ENCODE peak calls at places on chromosomes 1 and 21, in four cellular contexts. One of them, this sample, is unnamed.

GRCh38 chr1:180385144-180385543 is 117.2 kb downstream of the ACBD6 start:
- DNase-seq in HepG2: no peak
- DNase-seq in K562: no peak
- DNase-seq in WTC11: no peak
- DNase-seq in this sample: no peak

GRCh38 chr1:201504179-201504631 is 2.7 kb downstream of the CSRP1 start:
- DNase-seq in HepG2: no peak
- DNase-seq in K562: no peak
- DNase-seq in WTC11: no peak
- DNase-seq in this sample: no peak

GRCh38 chr1:40267767-40268187 is 9.7 kb downstream of the ZMPSTE24 start:
- DNase-seq in HepG2: no peak
- DNase-seq in K562: no peak
- DNase-seq in WTC11: no peak
- DNase-seq in this sample: no peak

GRCh38 chr21:36021251-36021837 is 39.0 kb downstream of the SETD4 start:
- DNase-seq in HepG2: no peak
- DNase-seq in K562: no peak
- DNase-seq in WTC11: no peak
- DNase-seq in this sample: no peak

GRCh38 chr1:246724001-246724724 is at the start of gene SCCPDH:
- DNase-seq in HepG2: peak
- DNase-seq in K562: peak
- DNase-seq in WTC11: peak
- DNase-seq in this sample: peak

GRCh38 chr1:44002165-44002564 is 10.8 kb downstream of the CCDC24 start:
- DNase-seq in HepG2: no peak
- DNase-seq in K562: no peak
- DNase-seq in WTC11: no peak
- DNase-seq in this sample: no peak

GRCh38 chr1:58841455-58841854 is 57.6 kb upstream of the JUN start:
- DNase-seq in HepG2: no peak
- DNase-seq in K562: peak
- DNase-seq in WTC11: peak
- DNase-seq in this sample: peak

GRCh38 chr1:66725885-66726665 is 26.2 kb upstream of the DYNLT5 start:
- DNase-seq in HepG2: peak
- DNase-seq in K562: peak
- DNase-seq in WTC11: peak
- DNase-seq in this sample: peak

GRCh38 chr21:44440241-44441040 is 14.9 kb upstream of the LRRC3 start:
- DNase-seq in HepG2: no peak
- DNase-seq in K562: no peak
- DNase-seq in WTC11: no peak
- DNase-seq in this sample: no peak

GRCh38 chr1:181100015-181100905 is 11.8 kb downstream of the IER5 start:
- DNase-seq in HepG2: peak
- DNase-seq in K562: no peak
- DNase-seq in WTC11: no peak
- DNase-seq in this sample: no peak

GRCh38 chr1:99281109-99281508 is 16.8 kb downstream of the PLPPR4 start:
- DNase-seq in HepG2: no peak
- DNase-seq in K562: no peak
- DNase-seq in WTC11: no peak
- DNase-seq in this sample: no peak

GRCh38 chr1:111988743-111989453 is 570 bp downstream of the KCND3 start:
- DNase-seq in HepG2: no peak
- DNase-seq in K562: no peak
- DNase-seq in WTC11: peak
- DNase-seq in this sample: no peak

GRCh38 chr1:218456449-218456848 is 111.3 kb downstream of the TGFB2 start:
- DNase-seq in HepG2: no peak
- DNase-seq in K562: no peak
- DNase-seq in WTC11: no peak
- DNase-seq in this sample: no peak

GRCh38 chr1:187991944-187992343 is 1163.2 kb downstream of the PLA2G4A start:
- DNase-seq in HepG2: no peak
- DNase-seq in K562: no peak
- DNase-seq in WTC11: no peak
- DNase-seq in this sample: no peak

GRCh38 chr1:3026581-3027511 is 5.6 kb downstream of the ACTRT2 start:
- DNase-seq in HepG2: no peak
- DNase-seq in K562: no peak
- DNase-seq in WTC11: no peak
- DNase-seq in this sample: no peak

GRCh38 chr1:40736085-40736531 is 44.6 kb downstream of the NFYC start:
- DNase-seq in HepG2: no peak
- DNase-seq in K562: no peak
- DNase-seq in WTC11: no peak
- DNase-seq in this sample: no peak

GRCh38 chr1:59499273-59499955 is 202.5 kb downstream of the FGGY start:
- DNase-seq in HepG2: no peak
- DNase-seq in K562: no peak
- DNase-seq in WTC11: no peak
- DNase-seq in this sample: no peak

GRCh38 chr1:109109906-109110305 is 4.0 kb upstream of the ELAPOR1 start:
- DNase-seq in HepG2: no peak
- DNase-seq in K562: no peak
- DNase-seq in WTC11: no peak
- DNase-seq in this sample: no peak

GRCh38 chr1:230270185-230270939 is 155.8 kb downstream of the PGBD5 start:
- DNase-seq in HepG2: no peak
- DNase-seq in K562: no peak
- DNase-seq in WTC11: no peak
- DNase-seq in this sample: no peak

GRCh38 chr1:228016181-228016510 is 9.3 kb downstream of the WNT3A start:
- DNase-seq in HepG2: no peak
- DNase-seq in K562: no peak
- DNase-seq in WTC11: no peak
- DNase-seq in this sample: no peak

GRCh38 chr21:22343303-22343702 is 1345.1 kb downstream of the NCAM2 start:
- DNase-seq in HepG2: no peak
- DNase-seq in K562: no peak
- DNase-seq in WTC11: no peak
- DNase-seq in this sample: no peak

GRCh38 chr1:27348861-27349783 is 7.3 kb downstream of the SYTL1 start:
- DNase-seq in HepG2: no peak
- DNase-seq in K562: peak
- DNase-seq in WTC11: peak
- DNase-seq in this sample: peak

GRCh38 chr1:52368383-52369172 is 2.6 kb upstream of the CC2D1B start:
- DNase-seq in HepG2: peak
- DNase-seq in K562: no peak
- DNase-seq in WTC11: peak
- DNase-seq in this sample: peak

GRCh38 chr1:163870666-163871065 is 548.9 kb downstream of the NUF2 start:
- DNase-seq in HepG2: no peak
- DNase-seq in K562: no peak
- DNase-seq in WTC11: no peak
- DNase-seq in this sample: no peak

GRCh38 chr1:204709021-204709420 is 23.5 kb upstream of the LRRN2 start:
- DNase-seq in HepG2: no peak
- DNase-seq in K562: no peak
- DNase-seq in WTC11: no peak
- DNase-seq in this sample: no peak

GRCh38 chr1:187244623-187245022 is 415.9 kb downstream of the PLA2G4A start:
- DNase-seq in HepG2: no peak
- DNase-seq in K562: no peak
- DNase-seq in WTC11: no peak
- DNase-seq in this sample: no peak

GRCh38 chr1:181397841-181398240 is 85.5 kb upstream of the CACNA1E start:
- DNase-seq in HepG2: no peak
- DNase-seq in K562: no peak
- DNase-seq in WTC11: no peak
- DNase-seq in this sample: no peak

GRCh38 chr1:75396745-75397144 is 214.2 kb downstream of the SLC44A5 start:
- DNase-seq in HepG2: no peak
- DNase-seq in K562: no peak
- DNase-seq in WTC11: no peak
- DNase-seq in this sample: no peak

GRCh38 chr1:53344921-53345838 is 17.3 kb upstream of the LRP8 start:
- DNase-seq in HepG2: no peak
- DNase-seq in K562: no peak
- DNase-seq in WTC11: no peak
- DNase-seq in this sample: no peak

GRCh38 chr1:222095606-222096475 is 354.0 kb upstream of the DUSP10 start:
- DNase-seq in HepG2: peak
- DNase-seq in K562: peak
- DNase-seq in WTC11: peak
- DNase-seq in this sample: peak

GRCh38 chr1:52186449-52186848 is 44.6 kb downstream of the ZFYVE9 start:
- DNase-seq in HepG2: no peak
- DNase-seq in K562: no peak
- DNase-seq in WTC11: no peak
- DNase-seq in this sample: no peak

GRCh38 chr1:20727746-20728316 is 4.7 kb downstream of the SH2D5 start:
- DNase-seq in HepG2: no peak
- DNase-seq in K562: no peak
- DNase-seq in WTC11: peak
- DNase-seq in this sample: no peak

DNA sequence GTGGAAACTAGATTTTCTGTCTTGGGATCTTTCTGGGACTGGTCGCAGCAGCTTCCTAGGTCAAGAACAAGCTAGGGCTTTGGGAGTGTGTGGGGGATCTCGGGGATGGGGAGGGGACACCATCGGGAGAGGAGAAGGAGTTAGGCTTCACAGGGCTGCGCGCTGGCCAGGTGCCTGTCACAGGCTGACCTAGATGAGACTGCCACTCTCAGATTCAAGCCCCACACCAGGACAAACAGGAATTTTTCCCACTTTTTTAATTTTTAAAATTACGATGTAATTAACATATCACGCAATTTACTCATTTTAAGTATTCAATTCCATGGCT is 180.6 kb downstream of the CAMTA1 start:
- DNase-seq in HepG2: no peak
- DNase-seq in K562: no peak
- DNase-seq in WTC11: no peak
- DNase-seq in this sample: no peak
- TF ChIP-seq ELF4 in HepG2: no peak
- TF ChIP-seq ELF4 in K562: no peak
- TF ChIP-seq ELF4 in WTC11: no peak
- TF ChIP-seq ELF4 in this sample: no peak

GRCh38 chr1:165512817-165513216 is 31.0 kb upstream of the LRRC52 start:
- DNase-seq in HepG2: no peak
- DNase-seq in K562: no peak
- DNase-seq in WTC11: peak
- DNase-seq in this sample: no peak
- TF ChIP-seq ELF4 in HepG2: no peak
- TF ChIP-seq ELF4 in K562: no peak
- TF ChIP-seq ELF4 in WTC11: no peak
- TF ChIP-seq ELF4 in this sample: no peak

GRCh38 chr1:993379-993995 is 6.4 kb downstream of the HES4 start:
- DNase-seq in HepG2: no peak
- DNase-seq in K562: no peak
- DNase-seq in WTC11: no peak
- DNase-seq in this sample: no peak
- TF ChIP-seq ELF4 in HepG2: no peak
- TF ChIP-seq ELF4 in K562: no peak
- TF ChIP-seq ELF4 in WTC11: no peak
- TF ChIP-seq ELF4 in this sample: no peak

GRCh38 chr1:155856975-155857930 is at the start of gene GON4L:
- DNase-seq in HepG2: peak
- DNase-seq in K562: peak
- DNase-seq in WTC11: peak
- DNase-seq in this sample: peak

GRCh38 chr1:155860939-155861496 is 1.7 kb downstream of the SYT11 start:
- DNase-seq in HepG2: no peak
- DNase-seq in K562: no peak
- DNase-seq in WTC11: no peak
- DNase-seq in this sample: no peak

GRCh38 chr1:155858805-155859233 is 548 bp upstream of the SYT11 start:
- DNase-seq in HepG2: no peak
- DNase-seq in K562: no peak
- DNase-seq in WTC11: no peak
- DNase-seq in this sample: no peak

GRCh38 chr1:155859234-155859829 is at the start of gene SYT11:
- DNase-seq in HepG2: peak
- DNase-seq in K562: peak
- DNase-seq in WTC11: peak
- DNase-seq in this sample: peak

DNA sequence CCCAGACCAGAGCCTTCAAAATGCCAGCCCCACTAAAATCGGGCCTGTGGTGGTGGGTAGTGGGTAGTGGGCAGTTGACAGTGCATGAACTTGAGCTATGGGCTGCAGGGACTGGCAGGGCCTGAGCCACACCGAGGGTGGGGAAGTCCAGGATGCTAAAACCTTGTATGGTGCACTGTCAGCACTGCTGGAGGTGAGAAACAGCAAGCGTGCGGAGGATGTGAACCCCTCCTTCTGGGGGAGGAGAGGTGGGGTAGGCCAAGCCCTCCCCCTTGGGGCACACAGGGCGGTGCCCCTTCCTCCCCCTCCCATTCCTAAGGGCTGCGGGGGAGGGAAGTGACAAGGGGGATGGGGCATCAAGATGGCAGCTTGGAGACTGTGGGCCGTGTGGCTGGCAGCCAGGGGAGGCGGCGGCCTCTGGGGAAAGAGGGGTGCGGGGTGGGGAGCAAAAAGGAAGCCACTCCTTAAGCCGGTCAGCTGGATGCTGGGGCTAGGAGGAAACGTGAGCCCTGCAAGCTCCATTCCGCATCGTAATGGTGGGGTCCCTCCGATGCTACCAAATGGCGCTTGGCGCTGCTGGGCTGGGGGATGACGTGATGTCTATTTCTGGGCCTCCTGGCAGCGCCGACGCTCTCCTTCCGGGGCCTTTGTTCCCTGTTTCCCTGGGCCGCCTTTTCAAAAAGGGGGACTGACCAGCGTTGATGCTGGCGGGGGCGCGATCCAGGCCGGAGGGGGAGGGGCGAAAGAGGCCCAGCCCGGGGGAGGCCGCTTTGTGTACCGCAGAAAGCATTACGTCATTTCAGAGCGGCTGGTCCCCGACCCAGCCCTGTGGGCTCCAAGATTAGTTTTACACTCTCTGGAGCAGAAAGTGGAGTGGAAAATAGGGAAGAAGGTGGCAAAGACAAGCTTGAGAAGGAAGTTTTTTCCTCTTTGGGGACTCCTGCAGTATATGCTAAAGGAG is 794 bp downstream of the SYT11 start:
- DNase-seq in HepG2: peak
- DNase-seq in K562: peak
- DNase-seq in WTC11: peak
- DNase-seq in this sample: no peak
- TF ChIP-seq ELF4 in HepG2: no peak
- TF ChIP-seq ELF4 in K562: no peak
- TF ChIP-seq ELF4 in WTC11: no peak
- TF ChIP-seq ELF4 in this sample: no peak

This sample was measured in HEK293T.